ENCODE peak calls at places on chromosomes 12 and 14, in eight cellular contexts. C is IMR-90, N is A549, G is prostate gland, Q is H9, Z is cardiac muscle cell, O is ascending aorta, S is neural progenitor cell. I is an unnamed sample.
A peak's percentile ranks its signal among the peaks of the same experiment; 100 is the strongest.

GRCh38 chr12:52236386-52237050 is 3.5 kb downstream of the KRT7 start:
- DNase-seq in C (no peak), N (peak; percentile 17), G (no peak), Q (no peak), Z (no peak), O (no peak), S (no peak), I (no peak)

GRCh38 chr14:46596236-46596635 is 55.3 kb downstream of the RPL10L start:
- DNase-seq in C (no peak), N (no peak), G (no peak), Q (no peak), Z (peak; percentile 10), O (no peak), S (no peak), I (no peak)

GRCh38 chr14:71380271-71380670 is 473.0 kb downstream of the PCNX1 start:
- DNase-seq in C (peak; percentile 47), N (no peak), G (no peak), Q (no peak), Z (peak; percentile 97), O (no peak), S (no peak), I (no peak)

GRCh38 chr14:87233806-87234384 is 759.1 kb downstream of the GALC start:
- DNase-seq in C (no peak), N (no peak), G (no peak), Q (no peak), Z (no peak), O (no peak), S (no peak), I (no peak)

GRCh38 chr12:87444039-87444438 is 585.2 kb downstream of the C12orf50 start:
- DNase-seq in C (peak; percentile 1), N (no peak), G (no peak), Q (no peak), Z (no peak), O (no peak), S (no peak), I (no peak)

GRCh38 chr12:30719060-30719459 is 23.4 kb upstream of the IPO8 start:
- DNase-seq in C (peak; percentile 85), N (no peak), G (no peak), Q (no peak), Z (peak; percentile 10), O (no peak), S (no peak), I (no peak)

GRCh38 chr12:51620448-51620847 is 29.4 kb downstream of the SCN8A start:
- DNase-seq in C (peak; percentile 50), N (no peak), G (no peak), Q (no peak), Z (peak; percentile 34), O (no peak), S (no peak), I (no peak)

GRCh38 chr12:26010293-26010821 is 51.9 kb downstream of the RASSF8 start:
- DNase-seq in C (no peak), N (no peak), G (no peak), Q (no peak), Z (peak; percentile 50), O (no peak), S (peak; percentile 43), I (no peak)

GRCh38 chr14:70882771-70883492 is 24.3 kb upstream of the PCNX1 start:
- DNase-seq in C (peak; percentile 66), N (no peak), G (no peak), Q (no peak), Z (peak; percentile 92), O (no peak), S (no peak), I (no peak)

GRCh38 chr14:21098134-21098891 is at the start of gene ZNF219:
- DNase-seq in C (peak; percentile 27), N (peak; percentile 73), G (peak; percentile 83), Q (peak; percentile 83), Z (peak; percentile 61), O (peak; percentile 82), S (peak; percentile 92), I (no peak)

GRCh38 chr12:55707841-55708694 is at the start of gene ITGA7:
- DNase-seq in C (no peak), N (no peak), G (peak; percentile 39), Q (peak; percentile 99), Z (no peak), O (peak; percentile 93), S (peak; percentile 97), I (no peak)

GRCh38 chr12:119843100-119843499 is 34.0 kb downstream of the CIT start:
- DNase-seq in C (peak; percentile 23), N (no peak), G (no peak), Q (no peak), Z (peak; percentile 85), O (no peak), S (no peak), I (no peak)

DNA sequence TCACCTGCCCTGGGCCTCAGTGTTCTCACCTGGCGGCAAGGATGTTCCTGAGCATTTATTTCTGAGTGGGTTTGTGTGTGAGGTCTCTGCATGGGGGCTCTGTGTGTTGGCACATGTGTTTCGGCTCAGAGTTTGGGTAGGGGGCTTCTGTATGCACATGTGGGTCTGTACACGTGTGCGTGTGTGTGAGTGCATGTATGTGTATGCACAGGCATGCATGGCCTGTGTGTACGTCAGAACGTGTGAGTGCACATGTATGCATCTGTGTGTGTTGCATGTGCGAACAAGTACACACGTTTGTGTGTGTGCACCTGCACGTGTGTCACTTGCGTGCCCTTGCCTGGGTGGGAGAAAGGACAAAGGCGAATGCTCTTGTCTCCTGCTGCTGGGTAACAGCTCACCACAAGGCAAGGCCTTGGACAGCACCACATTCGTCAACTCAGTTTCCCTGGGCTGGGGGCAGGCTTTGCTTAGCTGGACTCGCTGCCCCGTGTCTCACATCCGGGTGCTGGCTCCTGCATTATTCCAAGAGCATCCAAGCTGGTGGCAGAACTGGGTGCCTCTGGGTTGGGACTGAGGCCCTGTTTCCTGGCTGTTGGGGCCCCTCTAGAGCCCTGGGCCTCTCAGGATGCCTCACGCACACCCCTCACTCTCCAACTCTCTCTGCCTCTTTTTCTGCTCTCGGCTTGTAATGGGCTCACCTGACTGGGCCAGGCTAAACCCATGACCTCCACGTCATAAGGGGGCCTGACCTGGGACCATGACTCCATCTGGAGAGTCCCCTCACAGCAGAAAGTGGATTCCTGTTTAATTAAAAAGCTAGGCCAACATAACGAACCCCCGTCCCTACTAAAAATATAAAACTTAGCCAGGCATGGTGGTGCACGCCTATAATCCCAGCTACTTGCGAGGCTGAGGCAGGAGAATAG is 153.5 kb upstream of the C14orf180 start:
- DNase-seq in C (no peak), N (no peak), G (no peak), Q (no peak), Z (no peak), O (no peak), S (no peak), I (peak; percentile 79)
- H3K4me1 ChIP-seq in C (no peaks in the 10 kb centered on the region), N (no peaks in the 10 kb centered on the region), G (no peaks in the 10 kb centered on the region), Q (no peaks in the 10 kb centered on the region), Z (peaks cover 6% of the 10 kb centered on the region), O (no peaks in the 10 kb centered on the region), S (peaks cover 31% of the 10 kb centered on the region), I (peaks cover 8% of the 10 kb centered on the region)

DNA sequence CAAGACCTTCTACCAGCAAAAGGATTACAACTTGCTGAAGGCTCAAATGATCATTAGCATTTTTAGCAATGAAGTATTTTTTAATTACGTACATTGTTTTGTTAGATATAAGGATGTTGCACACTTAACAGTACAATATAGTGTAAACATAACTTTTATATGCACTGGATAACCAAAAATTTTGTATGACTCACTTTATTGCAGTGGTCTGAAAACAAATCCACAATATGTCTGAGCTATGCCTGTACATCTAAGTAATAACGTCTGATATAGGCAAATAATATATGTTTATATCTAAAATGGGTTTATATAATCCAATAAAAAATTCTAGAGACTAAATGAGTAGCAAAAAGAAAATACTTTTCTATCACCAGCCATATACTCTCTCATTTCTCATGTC is 10.6 kb downstream of the ANKS1B start:
- DNase-seq in C (no peak), N (no peak), G (no peak), Q (no peak), Z (no peak), O (no peak), S (no peak), I (no peak)
- H3K9me3 ChIP-seq in C (no peaks in the 10 kb centered on the region), N (no peaks in the 10 kb centered on the region), G (no peaks in the 10 kb centered on the region), Q (no peaks in the 10 kb centered on the region), Z (no peaks in the 10 kb centered on the region), O (no peaks in the 10 kb centered on the region), S (no peaks in the 10 kb centered on the region), I (no peaks in the 10 kb centered on the region)

DNA sequence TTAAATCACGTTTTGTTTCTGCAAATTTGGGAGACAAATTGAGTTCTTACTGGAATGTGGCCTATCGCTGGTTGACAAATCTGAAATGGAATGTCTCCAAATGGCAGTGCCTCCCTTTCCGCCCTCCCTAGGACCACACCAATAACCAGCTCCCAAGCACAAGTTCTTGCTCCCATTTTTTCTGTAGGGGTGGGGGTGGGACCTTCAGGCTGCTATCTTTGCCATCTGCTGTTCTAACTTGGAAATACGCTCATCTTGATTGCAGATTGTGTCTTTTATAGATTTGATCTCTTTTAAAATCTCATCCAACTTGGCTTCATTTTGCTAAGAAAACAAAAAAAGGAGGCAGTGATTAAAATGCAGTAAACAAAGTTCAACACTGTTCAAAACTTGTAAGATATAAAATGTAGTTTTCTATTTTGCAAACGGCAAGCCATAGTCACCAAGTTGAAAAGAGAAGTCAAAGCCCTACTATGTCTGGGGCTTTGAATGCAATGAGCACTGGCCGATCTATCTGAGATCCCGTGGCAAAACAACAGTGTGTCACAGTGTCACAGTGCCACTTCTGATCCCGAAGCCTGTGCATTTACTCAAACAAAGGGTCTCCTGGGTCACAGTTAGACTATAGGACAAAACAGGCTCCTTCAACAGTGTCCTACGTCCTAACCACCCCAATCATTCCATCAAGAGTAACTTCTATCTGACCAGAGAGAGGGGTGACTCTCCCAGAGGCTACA is 13.7 kb upstream of the SELPLG start:
- DNase-seq in C (no peak), N (no peak), G (no peak), Q (peak; percentile 27), Z (no peak), O (peak; percentile 38), S (no peak), I (no peak)
- H3K4me1 ChIP-seq in C (peaks cover 31% of the 10 kb centered on the region), N (peaks cover 42% of the 10 kb centered on the region), G (no peaks in the 10 kb centered on the region), Q (no peaks in the 10 kb centered on the region), Z (peaks cover 7% of the 10 kb centered on the region), O (peaks cover 31% of the 10 kb centered on the region), S (no peaks in the 10 kb centered on the region), I (peaks cover 6% of the 10 kb centered on the region)

DNA sequence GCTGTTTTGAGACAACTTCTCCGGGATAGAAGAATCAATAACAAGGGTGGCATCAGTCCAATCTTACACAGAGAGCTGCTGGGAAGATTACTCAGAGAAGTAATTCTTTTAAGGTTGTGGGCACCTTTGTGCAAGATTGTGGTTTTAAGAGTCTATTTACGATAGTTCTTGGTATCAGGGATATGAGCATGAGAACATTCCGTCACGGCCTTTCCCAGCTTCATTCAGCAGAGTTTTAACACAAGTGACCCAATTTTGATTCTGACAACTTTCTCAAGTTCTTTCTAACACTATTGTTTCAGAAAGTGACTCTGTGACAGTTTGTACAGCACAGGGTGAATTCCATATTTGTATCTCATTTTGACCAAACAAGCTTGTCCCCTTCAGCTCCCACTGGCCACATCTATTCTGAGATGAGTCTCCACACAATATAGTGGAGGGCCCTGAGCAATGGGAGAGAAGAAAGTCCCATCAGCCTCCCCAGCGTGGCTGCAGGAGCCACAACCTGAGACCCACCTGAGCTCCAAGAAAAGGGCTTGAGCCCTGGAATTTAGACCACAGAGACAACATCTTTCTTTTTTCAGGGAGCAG is 869.2 kb downstream of the TMEM121 start:
- DNase-seq in C (no peak), N (no peak), G (no peak), Q (no peak), Z (no peak), O (no peak), S (no peak), I (no peak)
- H3K9me3 ChIP-seq in C (peaks cover 20% of the 10 kb centered on the region), N (no peaks in the 10 kb centered on the region), G (no peaks in the 10 kb centered on the region), Q (peaks cover 63% of the 10 kb centered on the region), Z (no peaks in the 10 kb centered on the region), O (no peaks in the 10 kb centered on the region), S (peaks cover 40% of the 10 kb centered on the region), I (no peaks in the 10 kb centered on the region)